ENCODE peak calls at places on chromosomes 6 and 20, in six cellular contexts. X is OCI-LY7, I is left ventricle myocardium inferior, S is endothelial cell of umbilical vein, N is Panc1, L is upper lobe of left lung. C is an unnamed sample. For H3K9me3, the result is how much of the 10 kb centered on the place peaks cover.

GRCh38 chr6:34324738-34325444 is 67.6 kb downstream of the NUDT3 start:
- DNase-seq in X (no peak), I (peak), S (no peak), N (no peak), L (no peak), C (no peak)

GRCh38 chr20:6044102-6044501 is 9.8 kb downstream of the LRRN4 start:
- DNase-seq in X (no peak), I (no peak), S (no peak), N (no peak), L (no peak), C (no peak)

GRCh38 chr6:76418657-76419217 is 346.3 kb upstream of the IMPG1 start:
- DNase-seq in X (no peak), I (no peak), S (no peak), N (no peak), L (no peak), C (no peak)

GRCh38 chr20:51639206-51639832 is 96.8 kb upstream of the NFATC2 start:
- DNase-seq in X (peak), I (peak), S (peak), N (no peak), L (no peak), C (peak)

GRCh38 chr6:123925360-123925759 is 121.7 kb downstream of the NKAIN2 start:
- DNase-seq in X (no peak), I (no peak), S (peak), N (no peak), L (no peak), C (no peak)

GRCh38 chr6:44620922-44621321 is 233.4 kb downstream of the CDC5L start:
- DNase-seq in X (no peak), I (no peak), S (no peak), N (no peak), L (no peak), C (no peak)

GRCh38 chr6:114049367-114049966 is 78.5 kb upstream of the HDAC2 start:
- DNase-seq in X (no peak), I (no peak), S (no peak), N (no peak), L (no peak), C (no peak)

GRCh38 chr6:125190667-125191066 is 37.1 kb downstream of the TPD52L1 start:
- DNase-seq in X (no peak), I (no peak), S (no peak), N (no peak), L (no peak), C (no peak)

GRCh38 chr6:153503810-153504209 is 372.7 kb upstream of the RGS17 start:
- DNase-seq in X (peak), I (no peak), S (no peak), N (no peak), L (no peak), C (no peak)

GRCh38 chr6:121522265-121522664 is 86.8 kb downstream of the GJA1 start:
- DNase-seq in X (no peak), I (no peak), S (peak), N (peak), L (no peak), C (no peak)

GRCh38 chr6:110378552-110378951 is 20.4 kb upstream of the METTL24 start:
- DNase-seq in X (no peak), I (no peak), S (no peak), N (no peak), L (no peak), C (no peak)

GRCh38 chr6:38567436-38567835 is 72.3 kb downstream of the BTBD9 start:
- DNase-seq in X (no peak), I (peak), S (peak), N (no peak), L (no peak), C (no peak)

GRCh38 chr6:2327591-2327990 is 82.2 kb upstream of the GMDS start:
- DNase-seq in X (no peak), I (no peak), S (no peak), N (no peak), L (no peak), C (no peak)
- H3K9me3 ChIP-seq in X (under half), I (half or more), S (under half), N (under half), L (under half), C (under half)

DNA sequence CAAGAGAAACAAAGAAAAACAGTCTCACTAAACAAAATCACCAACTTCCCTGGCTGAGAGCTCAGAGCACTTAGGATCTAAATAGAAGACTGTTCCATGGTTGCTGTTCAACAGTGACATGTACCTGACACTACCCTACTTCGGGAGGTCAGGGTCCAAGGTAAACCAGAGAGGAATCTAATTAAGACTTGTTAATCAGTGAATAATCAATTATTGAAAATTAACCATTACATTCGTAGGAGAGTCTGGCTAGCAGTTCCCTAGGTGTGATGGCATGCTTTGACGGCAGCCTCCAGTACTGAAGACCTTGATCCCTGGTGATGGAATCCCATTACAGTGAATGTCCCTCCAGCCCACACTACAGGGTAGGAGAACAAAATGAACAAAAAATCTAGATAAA is 154.0 kb upstream of the AFDN start:
- DNase-seq in X (no peak), I (no peak), S (no peak), N (no peak), L (no peak), C (no peak)
- H3K9me3 ChIP-seq in X (under half), I (under half), S (under half), N (under half), L (under half), C (under half)

DNA sequence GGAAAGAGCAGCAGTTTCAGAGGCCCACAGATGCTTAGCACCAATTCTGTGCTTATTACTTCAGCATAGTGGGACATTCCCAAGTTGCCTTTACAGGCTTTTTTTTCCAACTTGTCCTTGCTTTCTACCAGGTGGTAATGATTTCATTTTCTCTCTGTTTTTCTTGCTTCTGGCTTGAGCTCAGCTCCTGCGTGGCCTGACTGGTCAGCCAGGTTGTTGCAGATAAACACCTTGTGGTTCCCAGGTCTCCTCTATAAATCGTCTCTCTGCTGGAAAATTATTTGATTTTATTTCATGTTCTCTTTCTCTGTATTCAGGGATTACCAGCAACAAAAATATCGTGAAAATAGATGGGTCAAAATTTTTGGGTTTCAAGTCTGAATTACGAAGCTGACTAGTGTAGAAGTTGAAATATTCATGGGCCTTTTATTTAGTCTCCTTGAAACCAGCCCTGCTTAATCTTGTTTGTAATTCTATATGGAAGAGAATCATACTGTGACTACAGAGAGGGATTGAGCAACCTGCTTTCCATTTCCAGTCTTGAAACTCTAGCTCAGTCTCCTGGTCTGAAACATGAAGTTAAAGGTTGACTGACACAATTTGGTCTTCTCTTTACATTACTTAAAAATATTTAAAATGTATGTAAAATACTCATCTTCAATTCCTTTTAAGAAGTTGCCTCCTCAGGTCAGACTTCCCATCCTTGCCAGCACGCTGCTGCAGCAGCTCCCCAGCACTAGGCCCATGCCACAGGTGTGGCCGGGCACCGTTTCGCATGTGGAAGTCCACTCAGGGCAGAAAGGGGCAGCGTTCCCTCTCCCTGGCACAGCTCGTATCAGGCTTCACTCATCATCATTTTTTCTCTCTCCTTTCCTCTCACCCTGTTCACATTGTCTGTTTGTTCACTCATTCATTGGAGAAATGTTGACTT is 7.0 kb downstream of the DUSP22 start:
- DNase-seq in X (no peak), I (no peak), S (no peak), N (no peak), L (peak), C (no peak)
- H3K9me3 ChIP-seq in X (under half), I (under half), S (under half), N (under half), L (under half), C (under half)

DNA sequence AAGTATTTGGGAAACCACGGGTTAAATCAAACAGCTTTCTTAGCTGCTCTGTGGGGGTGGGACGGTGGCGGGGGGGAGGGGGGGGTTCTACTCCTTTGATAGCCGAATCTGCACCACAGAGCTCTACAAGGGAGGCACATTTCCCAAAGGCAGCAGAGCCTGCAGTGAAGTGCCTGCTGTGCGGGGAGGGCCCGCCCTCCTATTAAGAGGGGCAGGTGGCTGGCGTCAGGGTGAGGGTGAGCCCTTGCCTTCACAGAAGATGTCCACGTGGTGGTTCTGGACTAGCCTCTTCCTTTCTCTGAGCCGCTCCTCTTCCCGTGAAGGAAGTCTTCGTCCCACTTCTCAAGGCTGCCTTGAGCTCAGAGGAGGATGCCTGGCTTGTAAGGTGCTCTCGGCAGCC is 174.9 kb upstream of the THBS2 start:
- DNase-seq in X (no peak), I (no peak), S (no peak), N (no peak), L (no peak), C (no peak)
- H3K9me3 ChIP-seq in X (under half), I (under half), S (under half), N (under half), L (under half), C (under half)

GRCh38 chr6:23350752-23351453 is 775.1 kb upstream of the NRSN1 start:
- DNase-seq in X (no peak), I (no peak), S (no peak), N (no peak), L (no peak), C (no peak)
- H3K9me3 ChIP-seq in X (under half), I (under half), S (under half), N (under half), L (under half), C (under half)

GRCh38 chr20:18984238-18985200 is 170.9 kb downstream of the SCP2D1 start:
- DNase-seq in X (no peak), I (no peak), S (no peak), N (no peak), L (no peak), C (no peak)
- H3K9me3 ChIP-seq in X (under half), I (under half), S (under half), N (under half), L (under half), C (under half)

DNA sequence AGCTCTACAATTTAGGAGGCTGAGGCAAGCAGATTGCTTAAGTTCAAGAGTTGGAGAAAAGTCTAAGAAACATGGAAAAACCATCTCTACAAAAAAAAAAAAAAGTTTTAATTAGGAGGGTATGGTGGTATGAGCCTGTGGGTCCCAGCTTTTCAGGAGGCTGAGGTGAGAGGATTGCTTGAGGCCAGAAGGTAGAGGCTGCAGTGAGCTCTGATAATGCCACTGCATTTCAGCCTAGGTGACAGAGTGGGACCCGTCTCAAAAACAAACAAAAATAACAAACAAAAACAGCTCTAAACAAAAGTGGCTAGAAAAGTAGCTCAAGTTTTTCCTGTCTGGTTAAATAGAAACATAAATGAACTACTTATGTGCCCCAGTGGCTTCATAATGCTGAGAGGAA is 2133.6 kb upstream of the DEFB115 start:
- DNase-seq in X (no peak), I (no peak), S (no peak), N (no peak), L (no peak), C (no peak)
- H3K9me3 ChIP-seq in X (under half), I (under half), S (under half), N (under half), L (under half), C (under half)

GRCh38 chr6:130274007-130274406 is 51.3 kb upstream of the SAMD3 start:
- DNase-seq in X (no peak), I (no peak), S (no peak), N (no peak), L (no peak), C (no peak)

GRCh38 chr6:130282234-130282995 is 59.7 kb upstream of the SAMD3 start:
- DNase-seq in X (peak), I (no peak), S (peak), N (no peak), L (no peak), C (no peak)

DNA sequence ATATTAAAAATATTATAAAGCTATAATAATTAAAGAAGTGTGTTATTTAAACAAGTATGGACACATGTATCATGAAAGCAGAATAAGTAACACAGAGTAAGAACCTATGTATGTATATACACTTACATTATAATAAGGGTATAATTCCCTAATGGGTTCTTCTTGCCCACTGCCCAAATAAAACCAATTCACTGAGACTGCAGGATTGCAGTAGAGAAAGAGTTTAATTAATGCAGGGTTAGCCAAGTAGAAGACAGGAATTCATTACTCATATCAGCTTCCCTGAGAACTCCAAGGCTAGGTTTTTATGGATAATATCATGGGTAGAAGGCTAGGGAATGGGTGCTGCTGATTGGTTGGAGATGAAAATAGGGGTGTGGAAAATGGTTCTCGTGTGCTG is 53.8 kb upstream of the SAMD3 start:
- DNase-seq in X (no peak), I (no peak), S (no peak), N (no peak), L (no peak), C (no peak)
- H3K9me3 ChIP-seq in X (under half), I (half or more), S (under half), N (under half), L (under half), C (under half)

C was measured in T-helper 17 cell.